ENCODE peak calls at places on chromosomes 3 and 15, in eight cellular contexts. W is mesenchymal stem cell, Y is DND-41, T is Karpas-422, C is H1, A is PC-9, P is neural progenitor cell, N is mammary epithelial cell. J is an unnamed sample.

GRCh38 chr15:98085003-98085639 is 124.6 kb downstream of the ARRDC4 start:
- DNase-seq in N (peak; percentile 51), P (peak; percentile 70), C (no peak), W (peak; percentile 56), T (peak; percentile 79), Y (peak; percentile 70), A (no peak), J (peak; percentile 41)

GRCh38 chr3:70110066-70110465 is 110.5 kb downstream of the SAMMSON start:
- DNase-seq in A (no peak), T (no peak), P (no peak), Y (no peak), W (no peak), C (no peak), N (no peak), J (no peak)

GRCh38 chr15:96385195-96385594 is 54.7 kb downstream of the NR2F2 start:
- DNase-seq in N (no peak), T (no peak), A (no peak), C (no peak), Y (no peak), W (no peak), P (no peak), J (no peak)

GRCh38 chr3:39150170-39150802 is 3.1 kb downstream of the CSRNP1 start:
- DNase-seq in P (no peak), A (no peak), C (no peak), T (peak; percentile 54), W (no peak), N (no peak), Y (no peak), J (no peak)

GRCh38 chr3:65006300-65006739 is 318.5 kb upstream of the ADAMTS9 start:
- DNase-seq in T (no peak), N (peak; percentile 30), Y (no peak), P (no peak), C (no peak), W (peak; percentile 68), A (no peak), J (peak; percentile 72)

GRCh38 chr3:124780356-124780755 is 50.1 kb downstream of the UMPS start:
- DNase-seq in C (no peak), N (no peak), Y (no peak), W (peak; percentile 85), T (no peak), P (no peak), A (no peak), J (peak; percentile 93)

GRCh38 chr3:50316657-50317242 is 5.8 kb downstream of the HYAL2 start:
- DNase-seq in Y (no peak), W (no peak), N (peak; percentile 99), C (no peak), A (peak; percentile 99), T (peak; percentile 55), P (no peak), J (peak; percentile 65)

GRCh38 chr15:49152552-49153337 is 2.7 kb downstream of the COPS2 start:
- DNase-seq in W (no peak), C (no peak), N (peak; percentile 3), T (no peak), P (no peak), A (no peak), Y (no peak), J (no peak)

GRCh38 chr3:55402886-55403605 is 84.1 kb downstream of the WNT5A start:
- DNase-seq in P (peak; percentile 9), Y (no peak), T (no peak), C (no peak), N (peak; percentile 32), A (peak; percentile 10), W (peak; percentile 27), J (peak; percentile 34)

GRCh38 chr15:70309716-70310115 is 212.0 kb upstream of the TLE3 start:
- DNase-seq in T (no peak), W (no peak), P (no peak), N (no peak), C (no peak), Y (no peak), A (no peak), J (no peak)

GRCh38 chr3:57434041-57434440 is 110.1 kb downstream of the DNAH12 start:
- DNase-seq in C (no peak), A (peak; percentile 6), P (peak; percentile 63), T (peak; percentile 58), Y (no peak), W (peak; percentile 36), N (peak; percentile 30), J (peak; percentile 15)

GRCh38 chr15:88255109-88255495 is 1.4 kb downstream of the NTRK3 start:
- DNase-seq in A (no peak), Y (no peak), W (no peak), T (no peak), N (no peak), P (no peak), C (no peak), J (no peak)

GRCh38 chr3:13007251-13007941 is 65.8 kb downstream of the IQSEC1 start:
- DNase-seq in C (no peak), P (no peak), A (no peak), N (no peak), W (no peak), T (no peak), Y (no peak), J (no peak)

GRCh38 chr3:3634326-3634725 is 164.9 kb upstream of the LRRN1 start:
- DNase-seq in A (no peak), P (no peak), N (no peak), W (no peak), Y (no peak), C (no peak), T (no peak), J (no peak)

GRCh38 chr15:94322141-94322540 is 90.8 kb downstream of the MCTP2 start:
- DNase-seq in Y (no peak), C (no peak), W (peak; percentile 44), A (no peak), P (no peak), T (no peak), N (no peak), J (no peak)

GRCh38 chr3:183634707-183635106 is 716 bp upstream of the KLHL24 start:
- DNase-seq in T (no peak), P (no peak), W (no peak), A (no peak), N (peak; percentile 2), C (no peak), Y (no peak), J (no peak)

GRCh38 chr3:15647629-15648167 is 46.2 kb downstream of the BTD start:
- DNase-seq in P (no peak), T (peak; percentile 71), C (no peak), Y (peak; percentile 91), W (peak; percentile 95), A (peak; percentile 25), N (peak; percentile 86), J (peak; percentile 100)

GRCh38 chr15:29740692-29741311 is 81.5 kb downstream of the TJP1 start:
- DNase-seq in W (no peak), C (no peak), Y (no peak), T (peak; percentile 59), A (no peak), P (no peak), N (no peak), J (no peak)

GRCh38 chr3:194485876-194486539 is 794 bp downstream of the ATP13A3 start:
- DNase-seq in Y (peak; percentile 45), T (peak; percentile 81), P (peak; percentile 29), N (no peak), A (peak; percentile 37), C (no peak), W (peak; percentile 66), J (no peak)

GRCh38 chr3:72310028-72310987 is 525.4 kb upstream of the PROK2 start:
- DNase-seq in T (peak; percentile 83), Y (no peak), C (no peak), N (no peak), A (peak; percentile 7), W (peak; percentile 80), P (no peak), J (peak; percentile 53)

DNA sequence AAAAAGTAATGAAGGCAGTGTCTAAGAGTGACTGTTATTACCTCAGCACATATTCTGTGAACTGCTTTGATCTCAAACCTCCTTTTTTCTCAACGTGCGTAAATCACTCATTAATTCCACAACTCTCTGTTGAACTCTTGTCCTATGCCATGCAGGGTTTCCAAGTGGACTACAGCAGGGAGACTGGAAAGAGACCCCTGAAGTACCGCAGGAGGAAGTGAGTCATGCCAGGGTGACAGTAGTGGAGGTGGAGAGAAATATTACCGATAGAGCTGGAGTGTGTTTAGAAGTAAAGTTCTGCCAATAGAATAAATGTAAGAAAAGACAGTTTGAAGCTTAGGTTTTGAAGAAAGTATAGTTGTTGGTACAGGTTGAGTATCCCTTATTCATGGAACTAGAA is 908.9 kb downstream of the ROBO1 start:
- DNase-seq in Y (no peak), P (no peak), T (no peak), A (no peak), N (no peak), C (no peak), W (peak; percentile 53), J (peak; percentile 68)
- H3K4me3 ChIP-seq in Y (no peak overlapping the region), P (no peak overlapping the region), T (no peak overlapping the region), A (no peak overlapping the region), N (no peak overlapping the region), C (no peak overlapping the region), W (no peak overlapping the region), J (peak overlapping the region; percentile 25)

DNA sequence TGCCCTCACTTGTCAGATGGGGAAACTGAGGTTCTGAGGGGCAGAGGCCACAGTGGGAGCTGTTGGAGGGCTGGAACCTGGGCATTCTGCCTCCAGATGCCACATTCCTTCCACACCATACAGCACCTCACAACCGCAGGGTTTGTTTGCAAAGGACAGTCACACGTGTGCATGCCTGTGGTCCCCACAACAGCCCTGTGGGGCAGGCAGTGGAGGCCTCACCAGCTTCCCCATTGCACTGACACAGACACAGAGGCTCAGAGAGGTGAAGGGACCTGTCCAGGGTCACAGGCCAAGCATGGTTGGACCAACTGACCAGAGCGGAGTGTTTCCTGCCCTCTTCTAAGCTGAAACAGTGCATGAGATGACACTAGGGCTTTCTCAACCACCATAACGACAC is 75.2 kb upstream of the SEC13 start:
- DNase-seq in C (no peak), Y (no peak), W (no peak), T (no peak), A (no peak), P (no peak), N (no peak), J (no peak)
- H3K4me1 ChIP-seq in C (peaks cover 10% of the 10 kb centered on the region), Y (no peaks in the 10 kb centered on the region), W (peaks cover 3% of the 10 kb centered on the region), T (peaks cover 31% of the 10 kb centered on the region), A (no peaks in the 10 kb centered on the region), P (no peaks in the 10 kb centered on the region), N (peaks cover 6% of the 10 kb centered on the region), J (peaks cover 5% of the 10 kb centered on the region)

DNA sequence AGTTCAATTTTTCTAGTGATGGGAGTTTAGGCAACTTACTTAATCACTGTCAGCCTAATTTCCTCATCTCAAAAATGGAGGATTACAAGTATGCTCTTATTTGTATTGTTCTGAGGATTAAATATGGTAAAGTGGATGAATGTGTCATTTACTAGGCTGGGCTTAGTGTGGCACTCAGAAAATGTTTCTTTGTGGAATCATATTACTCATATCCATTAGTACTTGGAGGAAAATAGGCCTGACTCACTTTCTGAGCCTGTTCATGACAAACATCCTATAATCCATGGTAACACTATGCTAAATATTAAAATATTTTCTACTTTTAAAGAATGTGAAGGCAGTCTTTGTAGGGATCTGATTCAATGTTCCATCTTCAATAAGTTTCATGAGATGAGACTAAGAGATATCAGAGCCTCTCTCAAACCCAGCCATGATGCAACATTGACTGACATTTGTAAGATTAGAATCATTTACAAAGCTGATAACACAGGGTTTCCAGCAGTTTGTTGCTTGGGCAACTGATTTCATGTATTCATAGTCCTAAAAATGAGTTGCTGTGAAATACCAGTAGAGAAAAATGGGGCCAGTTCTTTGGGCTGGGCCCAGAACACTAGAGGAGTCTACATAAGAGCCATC is 1048.5 kb downstream of the NTRK3 start:
- DNase-seq in N (peak; percentile 88), T (no peak), A (no peak), P (no peak), W (peak; percentile 71), Y (no peak), C (no peak), J (peak; percentile 86)
- H2AFZ ChIP-seq in N (peak overlapping the region; percentile 30), T (no peak overlapping the region), A (no peak overlapping the region), P (no peak overlapping the region), W (no peak overlapping the region), Y (no peak overlapping the region), C (no peak overlapping the region), J (no peak overlapping the region)

GRCh38 chr15:50767332-50767861 is 1.9 kb upstream of the SPPL2A start:
- DNase-seq in N (no peak), W (no peak), Y (no peak), P (no peak), T (no peak), C (no peak), A (no peak), J (no peak)
- H3K4me3 ChIP-seq in N (no peak overlapping the region), W (no peak overlapping the region), Y (no peak overlapping the region), P (no peak overlapping the region), T (no peak overlapping the region), C (no peak overlapping the region), A (no peak overlapping the region), J (no peak overlapping the region)

J was measured in astrocyte.